ENCODE peak calls at places on chromosome 19, in four cellular contexts. One of them, this sample, is unnamed.

GRCh38 chr19:23991170-23991569 is 76.5 kb downstream of the ZNF726 start:
- DNase-seq in transverse colon: no peak
- DNase-seq in upper lobe of left lung: no peak
- DNase-seq in adrenal gland: peak; percentile 58
- DNase-seq in this sample: no peak

GRCh38 chr19:48113190-48113917 is 2.7 kb upstream of the PLA2G4C start:
- DNase-seq in transverse colon: no peak
- DNase-seq in upper lobe of left lung: no peak
- DNase-seq in adrenal gland: no peak
- DNase-seq in this sample: no peak

GRCh38 chr19:42251572-42251990 is 3.3 kb downstream of the ERF start:
- DNase-seq in transverse colon: no peak
- DNase-seq in upper lobe of left lung: no peak
- DNase-seq in adrenal gland: no peak
- DNase-seq in this sample: no peak

GRCh38 chr19:40672573-40673299 is 17.7 kb downstream of the NUMBL start:
- DNase-seq in transverse colon: no peak
- DNase-seq in upper lobe of left lung: no peak
- DNase-seq in adrenal gland: no peak
- DNase-seq in this sample: no peak

GRCh38 chr19:55958356-55958755 is 10.7 kb downstream of the NLRP8 start:
- DNase-seq in transverse colon: no peak
- DNase-seq in upper lobe of left lung: no peak
- DNase-seq in adrenal gland: no peak
- DNase-seq in this sample: no peak

GRCh38 chr19:45047188-45047797 is 8.4 kb downstream of the CLASRP start:
- DNase-seq in transverse colon: no peak
- DNase-seq in upper lobe of left lung: no peak
- DNase-seq in adrenal gland: no peak
- DNase-seq in this sample: no peak

GRCh38 chr19:46766569-46767317 is 20.5 kb upstream of the STRN4 start:
- DNase-seq in transverse colon: peak; percentile 51
- DNase-seq in upper lobe of left lung: no peak
- DNase-seq in adrenal gland: no peak
- DNase-seq in this sample: no peak

GRCh38 chr19:1507192-1507660 is 5.6 kb downstream of the ADAMTSL5 start:
- DNase-seq in transverse colon: no peak
- DNase-seq in upper lobe of left lung: no peak
- DNase-seq in adrenal gland: no peak
- DNase-seq in this sample: no peak

GRCh38 chr19:53037101-53038097 is 7.1 kb upstream of the ERVV-2 start:
- DNase-seq in transverse colon: no peak
- DNase-seq in upper lobe of left lung: peak; percentile 82
- DNase-seq in adrenal gland: peak; percentile 56
- DNase-seq in this sample: peak; percentile 60

GRCh38 chr19:10766681-10767201 is 48.9 kb downstream of the DNM2 start:
- DNase-seq in transverse colon: no peak
- DNase-seq in upper lobe of left lung: no peak
- DNase-seq in adrenal gland: peak; percentile 88
- DNase-seq in this sample: no peak

GRCh38 chr19:57802269-57802668 is 12.4 kb downstream of the ZNF552 start:
- DNase-seq in transverse colon: no peak
- DNase-seq in upper lobe of left lung: no peak
- DNase-seq in adrenal gland: no peak
- DNase-seq in this sample: no peak

GRCh38 chr19:10780368-10780767 is 55.6 kb downstream of the TMED1 start:
- DNase-seq in transverse colon: peak; percentile 42
- DNase-seq in upper lobe of left lung: no peak
- DNase-seq in adrenal gland: peak; percentile 79
- DNase-seq in this sample: no peak

GRCh38 chr19:36686365-36687213 is 823 bp upstream of the ZNF567 start:
- DNase-seq in transverse colon: peak; percentile 14
- DNase-seq in upper lobe of left lung: no peak
- DNase-seq in adrenal gland: peak; percentile 67
- DNase-seq in this sample: peak; percentile 18

GRCh38 chr19:31666126-31666525 is 316.9 kb upstream of the TSHZ3 start:
- DNase-seq in transverse colon: no peak
- DNase-seq in upper lobe of left lung: no peak
- DNase-seq in adrenal gland: no peak
- DNase-seq in this sample: no peak

GRCh38 chr19:33320636-33321035 is 18.3 kb upstream of the CEBPA start:
- DNase-seq in transverse colon: no peak
- DNase-seq in upper lobe of left lung: no peak
- DNase-seq in adrenal gland: no peak
- DNase-seq in this sample: no peak
- TF ChIP-seq POLR2A in transverse colon: no peak
- TF ChIP-seq POLR2A in upper lobe of left lung: no peak
- TF ChIP-seq POLR2A in adrenal gland: no peak
- TF ChIP-seq POLR2A in this sample: no peak

DNA sequence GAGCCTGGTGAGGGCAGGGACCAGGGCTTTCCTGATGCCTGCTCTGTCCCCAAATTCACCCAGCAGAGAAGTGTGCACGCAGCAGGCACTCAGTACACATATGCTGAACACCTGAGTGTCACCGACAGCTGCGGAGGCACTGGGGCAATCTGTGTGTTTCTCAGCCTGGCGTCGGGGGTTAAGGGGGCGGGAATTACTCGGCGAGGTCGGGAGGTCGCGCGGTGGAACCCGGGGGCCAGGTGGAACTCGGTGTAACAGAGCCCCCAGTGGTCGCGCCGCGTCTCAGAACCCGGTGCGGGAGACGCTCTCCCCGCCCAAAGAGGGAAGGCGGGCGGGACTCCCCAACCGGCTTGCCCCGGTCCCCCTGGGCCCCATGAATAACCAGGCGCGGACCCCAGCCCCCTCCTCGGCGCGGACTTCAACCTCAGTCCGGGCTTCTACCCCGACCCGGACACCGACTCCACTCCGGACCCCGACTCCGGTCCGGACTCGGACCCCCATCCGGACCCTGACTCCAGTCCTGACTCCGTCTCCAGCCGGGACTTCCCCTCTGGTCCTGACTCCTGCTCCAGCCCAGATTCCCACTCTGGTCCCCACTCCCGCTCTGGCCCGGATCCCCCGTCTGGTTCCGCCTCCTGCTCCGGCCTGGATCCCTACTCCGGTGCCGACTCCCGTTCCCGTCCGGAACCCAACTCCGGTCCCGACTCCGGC is at the start of gene SELENOV:
- DNase-seq in transverse colon: no peak
- DNase-seq in upper lobe of left lung: peak; percentile 79
- DNase-seq in adrenal gland: no peak
- DNase-seq in this sample: no peak
- TF ChIP-seq CTCF in transverse colon: no peak
- TF ChIP-seq CTCF in upper lobe of left lung: no peak
- TF ChIP-seq CTCF in adrenal gland: no peak
- TF ChIP-seq CTCF in this sample: no peak

GRCh38 chr19:383922-384800 is 24.8 kb downstream of the C2CD4C start:
- DNase-seq in transverse colon: no peak
- DNase-seq in upper lobe of left lung: peak; percentile 86
- DNase-seq in adrenal gland: peak; percentile 63
- DNase-seq in this sample: no peak

GRCh38 chr19:378706-379105 is 30.2 kb downstream of the C2CD4C start:
- DNase-seq in transverse colon: no peak
- DNase-seq in upper lobe of left lung: no peak
- DNase-seq in adrenal gland: no peak
- DNase-seq in this sample: no peak

GRCh38 chr19:384801-385169 is 24.2 kb downstream of the C2CD4C start:
- DNase-seq in transverse colon: no peak
- DNase-seq in upper lobe of left lung: no peak
- DNase-seq in adrenal gland: no peak
- DNase-seq in this sample: no peak

GRCh38 chr19:379796-380195 is 29.2 kb downstream of the C2CD4C start:
- DNase-seq in transverse colon: no peak
- DNase-seq in upper lobe of left lung: no peak
- DNase-seq in adrenal gland: no peak
- DNase-seq in this sample: no peak

DNA sequence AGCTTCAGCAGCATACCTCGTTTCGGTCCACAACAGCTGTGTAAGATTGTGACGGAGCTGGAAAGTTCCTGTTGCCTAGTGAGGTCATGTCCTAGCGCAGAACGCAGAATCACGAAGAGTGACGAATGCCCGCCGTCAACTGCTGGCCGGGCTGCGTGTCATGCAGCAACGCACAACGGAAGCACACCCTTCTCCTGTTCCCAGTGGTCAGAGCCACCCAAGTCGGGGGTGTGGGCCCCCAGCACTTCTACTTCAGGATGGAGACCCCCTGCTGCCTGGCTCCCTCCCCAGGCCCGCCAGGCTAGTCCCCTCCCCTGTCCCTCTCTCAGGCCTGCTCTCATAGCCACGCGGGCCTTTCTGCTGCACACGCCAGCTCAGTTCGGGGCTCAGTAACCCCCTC is 25.9 kb downstream of the C2CD4C start:
- DNase-seq in transverse colon: no peak
- DNase-seq in upper lobe of left lung: no peak
- DNase-seq in adrenal gland: no peak
- DNase-seq in this sample: peak; percentile 78
- H3K4me3 ChIP-seq in transverse colon: no peak overlapping the region
- H3K4me3 ChIP-seq in upper lobe of left lung: no peak overlapping the region
- H3K4me3 ChIP-seq in adrenal gland: no peak overlapping the region
- H3K4me3 ChIP-seq in this sample: no peak overlapping the region

DNA sequence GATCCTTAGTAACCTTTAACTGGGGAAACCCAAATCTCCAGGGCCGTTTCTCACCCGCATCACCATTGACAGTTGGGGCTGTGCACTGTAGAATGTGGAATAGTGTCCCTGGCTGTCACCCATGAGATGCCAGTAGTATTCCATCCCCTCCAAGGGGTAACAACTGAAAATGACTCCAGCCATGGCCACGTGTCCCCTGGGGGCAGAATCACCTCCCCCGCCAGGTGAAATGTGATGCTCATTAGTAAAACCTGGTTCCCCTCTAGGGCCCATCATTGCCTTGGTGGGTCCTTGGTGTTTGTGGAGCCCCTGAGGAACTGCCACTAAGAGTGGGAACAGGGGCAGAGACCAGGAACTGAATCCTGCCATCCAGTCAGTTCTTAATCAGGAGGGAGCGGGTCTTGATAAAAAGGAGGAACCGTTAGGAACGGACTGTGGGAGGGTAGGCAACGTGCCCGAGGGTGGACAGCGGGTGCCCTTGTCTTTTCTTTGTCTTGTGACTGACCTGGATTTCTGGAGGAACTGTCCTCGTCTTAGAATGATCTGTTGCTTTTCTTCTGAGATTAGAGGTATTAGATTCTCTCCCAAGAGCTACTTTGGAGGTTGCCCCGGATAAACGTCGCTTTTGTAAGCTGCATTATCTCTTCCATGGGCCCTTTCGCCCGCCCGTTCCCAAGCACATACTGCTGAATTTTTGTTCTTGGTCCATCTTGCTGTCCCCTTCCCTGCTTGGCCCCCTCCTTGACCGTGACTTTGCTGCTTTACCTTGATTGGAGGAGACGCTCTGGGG is 3.5 kb downstream of the MYO9B start:
- DNase-seq in transverse colon: no peak
- DNase-seq in upper lobe of left lung: no peak
- DNase-seq in adrenal gland: peak; percentile 69
- DNase-seq in this sample: no peak
- TF ChIP-seq POLR2A in transverse colon: no peak
- TF ChIP-seq POLR2A in upper lobe of left lung: no peak
- TF ChIP-seq POLR2A in adrenal gland: no peak
- TF ChIP-seq POLR2A in this sample: no peak